ENCODE peak calls at places on chromosomes 4 and X, in six cellular contexts. F, I, D, O, N and W are unnamed samples.

GRCh38 chr4:6848717-6849305 is 60.8 kb upstream of the TBC1D14 start:
- DNase-seq in F (no peak), I (no peak), D (no peak), O (no peak), N (no peak), W (no peak)

GRCh38 chrX:153726286-153727107 is 1.8 kb downstream of the ABCD1 start:
- DNase-seq in F (no peak), I (peak), D (no peak), O (peak), N (peak), W (peak)

GRCh38 chr4:40887690-40888089 is 137.9 kb downstream of the NSUN7 start:
- DNase-seq in F (peak), I (no peak), D (no peak), O (peak), N (no peak), W (no peak)

GRCh38 chr4:146202665-146203064 is 11.7 kb upstream of the REELD1 start:
- DNase-seq in F (no peak), I (no peak), D (no peak), O (no peak), N (no peak), W (no peak)

GRCh38 chr4:8200302-8200975 is 1.3 kb downstream of the SH3TC1 start:
- DNase-seq in F (no peak), I (no peak), D (no peak), O (no peak), N (peak), W (no peak)

GRCh38 chr4:74486905-74487304 is 42.0 kb downstream of the AREG start:
- DNase-seq in F (no peak), I (no peak), D (no peak), O (no peak), N (no peak), W (no peak)

GRCh38 chr4:176680668-176681067 is 112.1 kb downstream of the VEGFC start:
- DNase-seq in F (no peak), I (no peak), D (no peak), O (no peak), N (no peak), W (no peak)

GRCh38 chr4:140851032-140851636 is 94.9 kb upstream of the TBC1D9 start:
- DNase-seq in F (peak), I (no peak), D (peak), O (peak), N (peak), W (peak)

GRCh38 chr4:86449746-86450145 is 89.9 kb upstream of the MAPK10 start:
- DNase-seq in F (no peak), I (no peak), D (no peak), O (no peak), N (no peak), W (no peak)

GRCh38 chr4:1578301-1578781 is 105.8 kb downstream of the FAM53A start:
- DNase-seq in F (no peak), I (no peak), D (no peak), O (no peak), N (no peak), W (no peak)

GRCh38 chr4:159051245-159052071 is 51.4 kb upstream of the RAPGEF2 start:
- DNase-seq in F (no peak), I (no peak), D (no peak), O (no peak), N (peak), W (peak)

GRCh38 chrX:1416965-1417760 is 25.2 kb upstream of the SLC25A6 start:
- DNase-seq in F (no peak), I (no peak), D (no peak), O (no peak), N (no peak), W (no peak)

GRCh38 chr4:126593626-126594025 is 1039.1 kb upstream of the INTU start:
- DNase-seq in F (no peak), I (no peak), D (no peak), O (no peak), N (no peak), W (no peak)

GRCh38 chr4:86233681-86234080 is 126.2 kb downstream of the MAPK10 start:
- DNase-seq in F (no peak), I (no peak), D (no peak), O (peak), N (no peak), W (no peak)

GRCh38 chrX:20315140-20315539 is 48.4 kb upstream of the RPS6KA3 start:
- DNase-seq in F (no peak), I (no peak), D (no peak), O (no peak), N (peak), W (peak)

GRCh38 chr4:118032691-118033090 is 1.6 kb upstream of the NDST3 start:
- DNase-seq in F (no peak), I (peak), D (no peak), O (peak), N (no peak), W (no peak)

GRCh38 chr4:89836031-89836777 is 757 bp downstream of the SNCA start:
- DNase-seq in F (no peak), I (peak), D (no peak), O (no peak), N (no peak), W (no peak)

GRCh38 chrX:37796805-37797204 is 16.9 kb downstream of the CYBB start:
- DNase-seq in F (no peak), I (no peak), D (no peak), O (peak), N (peak), W (no peak)

GRCh38 chr4:176841730-176842129 is 49.0 kb upstream of the VEGFC start:
- DNase-seq in F (peak), I (no peak), D (no peak), O (peak), N (no peak), W (no peak)

GRCh38 chrX:41145920-41146608 is 60.8 kb downstream of the USP9X start:
- DNase-seq in F (peak), I (no peak), D (peak), O (peak), N (peak), W (no peak)

GRCh38 chrX:100479329-100479728 is 69.3 kb upstream of the PCDH19 start:
- DNase-seq in F (no peak), I (no peak), D (no peak), O (no peak), N (no peak), W (no peak)

GRCh38 chrX:11968470-11968869 is 169.8 kb upstream of the FRMPD4 start:
- DNase-seq in F (no peak), I (no peak), D (no peak), O (peak), N (no peak), W (no peak)

GRCh38 chr4:8318509-8318908 is 49.0 kb downstream of the HTRA3 start:
- DNase-seq in F (no peak), I (no peak), D (no peak), O (no peak), N (no peak), W (no peak)

GRCh38 chr4:8045909-8046308 is 106.2 kb upstream of the AFAP1 start:
- DNase-seq in F (no peak), I (no peak), D (no peak), O (no peak), N (no peak), W (no peak)

GRCh38 chr4:105990933-105991332 is 95.7 kb downstream of the NPNT start:
- DNase-seq in F (no peak), I (no peak), D (peak), O (peak), N (no peak), W (no peak)

GRCh38 chrX:139126493-139126892 is 404.0 kb upstream of the F9 start:
- DNase-seq in F (no peak), I (no peak), D (no peak), O (no peak), N (peak), W (no peak)